ENCODE peak calls at places on chromosomes 16 and 17, in seven cellular contexts. A is H9, V is neuronal stem cell, I is mesenchymal stem cell, R is IMR-90, S is trophoblast cell, D is H1. U is an unnamed sample.

GRCh38 chr17:17739388-17740066 is 58.3 kb downstream of the RAI1 start:
- DNase-seq in A (no peak), V (no peak), I (peak), R (peak), S (no peak), D (no peak), U (no peak)

GRCh38 chr17:74737299-74738050 is 419 bp downstream of the RAB37 start:
- DNase-seq in A (peak), V (no peak), I (peak), R (no peak), S (no peak), D (peak), U (peak)

GRCh38 chr16:27847030-27847550 is 216.4 kb downstream of the GSG1L start:
- DNase-seq in A (peak), V (no peak), I (peak), R (no peak), S (no peak), D (no peak), U (no peak)

GRCh38 chr17:69608808-69609494 is 194.5 kb downstream of the MAP2K6 start:
- DNase-seq in A (no peak), V (no peak), I (peak), R (peak), S (peak), D (no peak), U (no peak)

GRCh38 chr17:45234641-45235040 is 13.0 kb downstream of the FMNL1 start:
- DNase-seq in A (peak), V (no peak), I (no peak), R (no peak), S (no peak), D (peak), U (peak)

GRCh38 chr16:19595043-19595767 is 39.7 kb downstream of the VPS35L start:
- DNase-seq in A (no peak), V (no peak), I (peak), R (peak), S (peak), D (no peak), U (peak)

GRCh38 chr17:37045271-37045946 is 96.7 kb downstream of the AATF start:
- DNase-seq in A (no peak), V (peak), I (no peak), R (no peak), S (no peak), D (peak), U (no peak)

GRCh38 chr17:34902761-34903325 is 58.4 kb downstream of the CCT6B start:
- DNase-seq in A (peak), V (peak), I (no peak), R (no peak), S (no peak), D (no peak), U (no peak)

GRCh38 chr16:72829846-72830620 is 217.9 kb downstream of the ZFHX3 start:
- DNase-seq in A (no peak), V (no peak), I (peak), R (peak), S (no peak), D (no peak), U (no peak)

GRCh38 chr17:43556292-43556691 is 10.2 kb upstream of the ETV4 start:
- DNase-seq in A (no peak), V (no peak), I (peak), R (peak), S (peak), D (no peak), U (no peak)

GRCh38 chr16:48498761-48499600 is 111.0 kb downstream of the N4BP1 start:
- DNase-seq in A (no peak), V (no peak), I (peak), R (peak), S (no peak), D (no peak), U (peak)

GRCh38 chr17:80296221-80296620 is 35.6 kb downstream of the RNF213 start:
- DNase-seq in A (no peak), V (no peak), I (no peak), R (no peak), S (no peak), D (no peak), U (no peak)

GRCh38 chr17:68347380-68347779 is 56.1 kb downstream of the ARSG start:
- DNase-seq in A (no peak), V (no peak), I (no peak), R (no peak), S (no peak), D (no peak), U (no peak)

DNA sequence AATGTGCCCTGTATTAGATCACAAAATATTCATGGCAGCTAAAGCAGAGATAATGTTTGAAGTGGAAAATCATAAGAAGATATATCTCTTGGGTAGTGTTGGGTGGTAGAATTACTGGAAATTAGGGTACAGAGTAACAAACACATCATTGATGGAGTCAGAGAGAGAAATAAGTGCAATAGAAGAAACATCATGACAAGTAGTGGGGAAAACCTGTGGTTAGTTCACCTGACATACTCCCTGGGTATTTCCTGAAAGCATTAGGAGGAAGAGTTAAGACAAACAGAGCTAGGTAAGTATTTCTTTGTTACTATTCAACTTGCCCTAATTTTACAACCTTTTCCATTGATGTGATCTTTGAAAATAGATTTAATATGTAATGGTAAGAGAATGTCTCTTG is 691.9 kb upstream of the SOX9 start:
- DNase-seq in A (no peak), V (no peak), I (no peak), R (no peak), S (no peak), D (no peak), U (no peak)
- H3K18ac ChIP-seq in A (no peak), V (no peak), I (no peak), R (no peak), S (no peak), D (no peak), U (no peak)

GRCh38 chr17:64320613-64321553 is 57.8 kb upstream of the TEX2 start:
- DNase-seq in A (peak), V (peak), I (peak), R (peak), S (peak), D (peak), U (peak)
- H3K18ac ChIP-seq in A (no peak), V (no peak), I (no peak), R (no peak), S (no peak), D (no peak), U (no peak)

GRCh38 chr17:28745052-28745776 is 1.4 kb downstream of the TRAF4 start:
- DNase-seq in A (peak), V (peak), I (peak), R (peak), S (peak), D (peak), U (peak)

GRCh38 chr17:28745777-28746473 is 2.1 kb downstream of the TRAF4 start:
- DNase-seq in A (peak), V (no peak), I (no peak), R (no peak), S (peak), D (peak), U (peak)

GRCh38 chr17:28747801-28748750 is 4.3 kb downstream of the TRAF4 start:
- DNase-seq in A (peak), V (no peak), I (no peak), R (no peak), S (no peak), D (no peak), U (no peak)

GRCh38 chr17:28747046-28747691 is 3.4 kb downstream of the TRAF4 start:
- DNase-seq in A (peak), V (no peak), I (no peak), R (no peak), S (peak), D (no peak), U (peak)

GRCh38 chr17:28746611-28747045 is 2.8 kb downstream of the TRAF4 start:
- DNase-seq in A (peak), V (no peak), I (no peak), R (no peak), S (peak), D (peak), U (peak)
- H3K18ac ChIP-seq in A (no peak), V (peak), I (no peak), R (no peak), S (peak), D (peak), U (no peak)

GRCh38 chr17:49545007-49545660 is 30.5 kb upstream of the NXPH3 start:
- DNase-seq in A (no peak), V (no peak), I (no peak), R (no peak), S (no peak), D (no peak), U (no peak)
- H3K18ac ChIP-seq in A (no peak), V (peak), I (no peak), R (no peak), S (no peak), D (peak), U (no peak)

GRCh38 chr16:86990451-86990850 is 326.7 kb downstream of the C16orf95 start:
- DNase-seq in A (no peak), V (no peak), I (peak), R (no peak), S (no peak), D (no peak), U (no peak)
- H3K18ac ChIP-seq in A (no peak), V (no peak), I (no peak), R (no peak), S (no peak), D (no peak), U (no peak)

GRCh38 chr17:39726617-39727016 is 3.7 kb downstream of the MIEN1 start:
- DNase-seq in A (no peak), V (no peak), I (no peak), R (no peak), S (no peak), D (no peak), U (no peak)

GRCh38 chr17:39727556-39727955 is 2.8 kb downstream of the MIEN1 start:
- DNase-seq in A (no peak), V (no peak), I (no peak), R (no peak), S (no peak), D (no peak), U (no peak)

GRCh38 chr17:39722104-39722503 is 8.2 kb downstream of the MIEN1 start:
- DNase-seq in A (no peak), V (no peak), I (no peak), R (no peak), S (no peak), D (no peak), U (no peak)

GRCh38 chr17:39722965-39723848 is 7.1 kb downstream of the MIEN1 start:
- DNase-seq in A (peak), V (no peak), I (no peak), R (no peak), S (peak), D (peak), U (peak)

DNA sequence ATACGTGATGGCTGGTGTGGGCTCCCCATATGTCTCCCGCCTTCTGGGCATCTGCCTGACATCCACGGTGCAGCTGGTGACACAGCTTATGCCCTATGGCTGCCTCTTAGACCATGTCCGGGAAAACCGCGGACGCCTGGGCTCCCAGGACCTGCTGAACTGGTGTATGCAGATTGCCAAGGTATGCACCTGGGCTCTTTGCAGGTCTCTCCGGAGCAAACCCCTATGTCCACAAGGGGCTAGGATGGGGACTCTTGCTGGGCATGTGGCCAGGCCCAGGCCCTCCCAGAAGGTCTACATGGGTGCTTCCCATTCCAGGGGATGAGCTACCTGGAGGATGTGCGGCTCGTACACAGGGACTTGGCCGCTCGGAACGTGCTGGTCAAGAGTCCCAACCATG is 5.6 kb downstream of the MIEN1 start:
- DNase-seq in A (no peak), V (no peak), I (no peak), R (no peak), S (no peak), D (no peak), U (no peak)
- H3K18ac ChIP-seq in A (no peak), V (no peak), I (no peak), R (no peak), S (no peak), D (no peak), U (no peak)

U was measured in mesendoderm.